ENCODE peak calls at places on chromosome 1, in nine cellular contexts. V is spleen, M is HCT116, S is transverse colon, D is K562, F is stomach, Y is Panc1, A is breast epithelium, L is suprapubic skin. G is an unnamed sample.

GRCh38 chr1:156600733-156601121 is 552 bp downstream of the GPATCH4 start:
- DNase-seq in L (no peak), F (no peak), V (no peak), D (no peak), Y (no peak), S (no peak), M (no peak), A (no peak), G (no peak)

GRCh38 chr1:183239793-183240625 is 53.9 kb downstream of the LAMC2 start:
- DNase-seq in M (no peak), S (no peak), V (no peak), L (no peak), F (no peak), A (no peak), D (no peak), Y (no peak), G (no peak)

GRCh38 chr1:37028981-37029617 is 5.2 kb downstream of the GRIK3 start:
- DNase-seq in Y (no peak), F (no peak), S (no peak), V (no peak), L (no peak), A (no peak), M (no peak), D (no peak), G (no peak)

GRCh38 chr1:39293375-39294070 is 89.0 kb downstream of the MACF1 start:
- DNase-seq in L (no peak), F (no peak), M (no peak), V (no peak), D (no peak), A (no peak), S (no peak), Y (no peak), G (no peak)

GRCh38 chr1:203914292-203914691 is 52.9 kb downstream of the SNRPE start:
- DNase-seq in A (no peak), F (no peak), Y (no peak), M (no peak), D (no peak), S (no peak), L (no peak), V (no peak), G (no peak)

GRCh38 chr1:210376836-210377377 is 48.2 kb downstream of the HHAT start:
- DNase-seq in M (no peak), F (no peak), S (no peak), D (no peak), V (no peak), Y (no peak), L (no peak), A (no peak), G (no peak)

GRCh38 chr1:24327886-24328285 is 8.7 kb downstream of the GRHL3 start:
- DNase-seq in V (no peak), F (no peak), Y (no peak), M (no peak), S (no peak), L (no peak), A (no peak), D (no peak), G (no peak)

GRCh38 chr1:34681481-34682451 is 73.1 kb upstream of the GJB5 start:
- DNase-seq in L (no peak), V (no peak), D (peak; percentile 82), Y (peak; percentile 57), S (peak; percentile 76), F (peak; percentile 32), A (peak; percentile 21), M (peak; percentile 52), G (peak; percentile 27)

GRCh38 chr1:223437151-223437550 is 43.9 kb downstream of the CCDC185 start:
- DNase-seq in L (no peak), V (no peak), M (no peak), D (no peak), F (no peak), A (no peak), S (no peak), Y (no peak), G (no peak)

GRCh38 chr1:147641695-147642592 is 28.4 kb downstream of the ACP6 start:
- DNase-seq in V (no peak), A (no peak), D (peak; percentile 65), F (peak; percentile 50), M (peak; percentile 32), L (no peak), S (peak; percentile 46), Y (peak; percentile 55), G (no peak)

GRCh38 chr1:216665381-216665780 is 57.8 kb downstream of the ESRRG start:
- DNase-seq in S (no peak), V (no peak), M (no peak), D (no peak), L (no peak), A (no peak), Y (no peak), F (no peak), G (no peak)

DNA sequence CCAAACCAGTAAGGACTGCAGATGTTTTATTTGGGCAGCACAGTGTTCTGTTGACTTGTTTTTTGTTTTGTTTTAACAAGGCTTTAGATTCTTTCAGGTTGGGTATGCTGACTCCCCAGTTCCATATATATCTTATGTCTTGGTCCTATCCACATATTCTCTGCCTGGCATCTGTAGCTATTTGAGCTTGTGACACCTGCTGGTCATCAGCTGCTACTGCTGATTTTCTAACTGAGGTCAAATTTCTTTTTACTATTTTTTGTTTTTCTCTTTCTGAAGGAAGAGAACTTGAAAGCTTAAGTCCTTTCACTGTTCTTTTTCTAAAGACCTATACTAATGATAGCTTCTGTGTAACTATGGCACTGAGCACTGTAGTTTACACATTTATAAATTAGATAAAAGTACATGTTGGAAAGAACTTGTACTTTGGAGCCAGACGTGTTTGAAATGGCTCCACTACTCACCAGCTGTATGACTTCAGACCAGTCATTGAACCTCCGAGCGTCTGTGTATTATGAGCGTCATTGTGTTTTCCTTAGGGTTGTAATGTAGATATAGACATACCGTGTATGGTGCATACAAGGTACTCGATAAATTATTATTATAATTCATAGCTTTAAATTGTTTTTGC is 109.4 kb downstream of the NRDC start:
- DNase-seq in Y (peak; percentile 39), V (no peak), A (no peak), M (peak; percentile 38), F (no peak), S (peak; percentile 13), D (peak; percentile 62), L (no peak), G (peak; percentile 5)
- TF ChIP-seq POLR2AphosphoS5 in Y (no peak), V (no peak), A (no peak), M (no peak), F (peak; percentile 41), S (no peak), D (no peak), L (no peak), G (no peak)

DNA sequence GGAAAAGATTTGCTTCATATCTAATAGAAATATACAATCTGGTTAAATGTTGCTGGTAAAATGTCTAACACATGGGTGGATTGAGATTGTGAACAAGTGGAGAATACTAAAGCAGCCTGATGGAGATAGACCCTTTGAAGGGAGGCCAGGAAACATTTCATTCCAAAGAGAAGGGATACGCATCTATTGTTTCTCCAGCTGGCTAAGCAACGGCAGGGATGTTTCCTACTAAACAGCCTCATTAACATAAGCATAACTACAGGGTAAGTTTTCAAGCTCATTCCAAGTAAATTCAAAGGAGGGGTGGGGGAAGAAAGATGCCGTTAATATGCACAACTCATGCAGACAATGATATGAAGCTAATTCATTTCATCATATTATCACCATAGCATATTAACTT is 257.4 kb upstream of the PTBP2 start:
- DNase-seq in S (no peak), D (no peak), A (no peak), V (no peak), L (no peak), Y (no peak), F (no peak), M (no peak), G (no peak)
- TF ChIP-seq POLR2AphosphoS5 in S (no peak), D (no peak), A (no peak), V (no peak), L (no peak), Y (no peak), F (no peak), M (no peak), G (no peak)

GRCh38 chr1:77725706-77726105 is 33.9 kb downstream of the USP33 start:
- DNase-seq in D (no peak), S (no peak), V (no peak), M (no peak), F (no peak), Y (no peak), A (no peak), L (no peak), G (no peak)
- TF ChIP-seq POLR2AphosphoS5 in D (no peak), S (no peak), V (no peak), M (no peak), F (no peak), Y (no peak), A (no peak), L (no peak), G (no peak)

GRCh38 chr1:172322219-172323061 is 98.0 kb upstream of the C1orf105 start:
- DNase-seq in V (no peak), L (no peak), M (no peak), D (no peak), A (peak; percentile 30), Y (peak; percentile 91), F (no peak), S (no peak), G (no peak)
- TF ChIP-seq POLR2AphosphoS5 in V (no peak), L (no peak), M (no peak), D (no peak), A (no peak), Y (peak; percentile 54), F (no peak), S (no peak), G (no peak)

GRCh38 chr1:1349256-1350012 is at the start of gene DVL1:
- DNase-seq in Y (no peak), V (peak; percentile 95), M (no peak), L (no peak), F (peak; percentile 61), S (peak; percentile 70), A (peak; percentile 51), D (peak; percentile 89), G (peak; percentile 93)
- TF ChIP-seq POLR2AphosphoS5 in Y (no peak), V (peak; percentile 64), M (peak; percentile 69), L (no peak), F (peak; percentile 32), S (no peak), A (peak; percentile 11), D (peak; percentile 59), G (peak; percentile 48)

GRCh38 chr1:101409102-101409501 is 172.3 kb downstream of the S1PR1 start:
- DNase-seq in F (no peak), Y (no peak), D (no peak), S (no peak), M (no peak), A (no peak), L (no peak), V (no peak), G (no peak)
- TF ChIP-seq POLR2AphosphoS5 in F (no peak), Y (no peak), D (no peak), S (no peak), M (no peak), A (no peak), L (no peak), V (no peak), G (peak; percentile 89)